ENCODE peak calls at places on chromosomes 16 and 17, in six cellular contexts. One of them, this sample, is unnamed. For H3K36me3 and H3K4me1, the result is how much of the 10 kb centered on the place peaks cover.

GRCh38 chr16:85798283-85798776 is 1.0 kb downstream of the EMC8 start:
- DNase-seq in cardiac muscle cell: no peak
- DNase-seq in adrenal gland: no peak
- DNase-seq in neural progenitor cell: peak
- DNase-seq in lung: no peak
- DNase-seq in aorta: no peak
- DNase-seq in this sample: no peak

GRCh38 chr16:71354156-71354555 is 4.4 kb upstream of the CALB2 start:
- DNase-seq in cardiac muscle cell: no peak
- DNase-seq in adrenal gland: no peak
- DNase-seq in neural progenitor cell: no peak
- DNase-seq in lung: no peak
- DNase-seq in aorta: no peak
- DNase-seq in this sample: no peak

GRCh38 chr16:12344577-12345343 is 368.2 kb downstream of the SNX29 start:
- DNase-seq in cardiac muscle cell: no peak
- DNase-seq in adrenal gland: no peak
- DNase-seq in neural progenitor cell: no peak
- DNase-seq in lung: no peak
- DNase-seq in aorta: no peak
- DNase-seq in this sample: no peak

GRCh38 chr16:83305092-83305491 is 502.7 kb upstream of the HSBP1 start:
- DNase-seq in cardiac muscle cell: no peak
- DNase-seq in adrenal gland: no peak
- DNase-seq in neural progenitor cell: no peak
- DNase-seq in lung: no peak
- DNase-seq in aorta: no peak
- DNase-seq in this sample: no peak

GRCh38 chr17:1232786-1233185 is 37.5 kb upstream of the BHLHA9 start:
- DNase-seq in cardiac muscle cell: no peak
- DNase-seq in adrenal gland: no peak
- DNase-seq in neural progenitor cell: no peak
- DNase-seq in lung: no peak
- DNase-seq in aorta: no peak
- DNase-seq in this sample: no peak

GRCh38 chr16:20901441-20902112 is 1.0 kb downstream of the LYRM1 start:
- DNase-seq in cardiac muscle cell: peak
- DNase-seq in adrenal gland: peak
- DNase-seq in neural progenitor cell: peak
- DNase-seq in lung: peak
- DNase-seq in aorta: peak
- DNase-seq in this sample: no peak

GRCh38 chr17:9002236-9002609 is 19.1 kb upstream of the NTN1 start:
- DNase-seq in cardiac muscle cell: no peak
- DNase-seq in adrenal gland: no peak
- DNase-seq in neural progenitor cell: peak
- DNase-seq in lung: no peak
- DNase-seq in aorta: no peak
- DNase-seq in this sample: no peak

GRCh38 chr17:44878627-44879221 is 20.5 kb downstream of the EFTUD2 start:
- DNase-seq in cardiac muscle cell: peak
- DNase-seq in adrenal gland: peak
- DNase-seq in neural progenitor cell: peak
- DNase-seq in lung: no peak
- DNase-seq in aorta: no peak
- DNase-seq in this sample: peak

GRCh38 chr17:58741121-58741625 is 14.5 kb upstream of the PPM1E start:
- DNase-seq in cardiac muscle cell: no peak
- DNase-seq in adrenal gland: no peak
- DNase-seq in neural progenitor cell: no peak
- DNase-seq in lung: no peak
- DNase-seq in aorta: no peak
- DNase-seq in this sample: no peak

GRCh38 chr16:65754799-65755691 is 611.4 kb upstream of the CDH5 start:
- DNase-seq in cardiac muscle cell: no peak
- DNase-seq in adrenal gland: peak
- DNase-seq in neural progenitor cell: no peak
- DNase-seq in lung: no peak
- DNase-seq in aorta: no peak
- DNase-seq in this sample: no peak

GRCh38 chr17:83145358-83145738 is 65.9 kb downstream of the METRNL start:
- DNase-seq in cardiac muscle cell: no peak
- DNase-seq in adrenal gland: no peak
- DNase-seq in neural progenitor cell: peak
- DNase-seq in lung: peak
- DNase-seq in aorta: no peak
- DNase-seq in this sample: no peak

GRCh38 chr17:43092891-43093290 is 32.3 kb downstream of the BRCA1 start:
- DNase-seq in cardiac muscle cell: no peak
- DNase-seq in adrenal gland: no peak
- DNase-seq in neural progenitor cell: no peak
- DNase-seq in lung: no peak
- DNase-seq in aorta: no peak
- DNase-seq in this sample: no peak

GRCh38 chr16:29983420-29984136 is 9.9 kb downstream of the TAOK2 start:
- DNase-seq in cardiac muscle cell: no peak
- DNase-seq in adrenal gland: no peak
- DNase-seq in neural progenitor cell: no peak
- DNase-seq in lung: no peak
- DNase-seq in aorta: peak
- DNase-seq in this sample: no peak

GRCh38 chr17:80243526-80244433 is 16.9 kb upstream of the RNF213 start:
- DNase-seq in cardiac muscle cell: no peak
- DNase-seq in adrenal gland: no peak
- DNase-seq in neural progenitor cell: no peak
- DNase-seq in lung: no peak
- DNase-seq in aorta: no peak
- DNase-seq in this sample: no peak

DNA sequence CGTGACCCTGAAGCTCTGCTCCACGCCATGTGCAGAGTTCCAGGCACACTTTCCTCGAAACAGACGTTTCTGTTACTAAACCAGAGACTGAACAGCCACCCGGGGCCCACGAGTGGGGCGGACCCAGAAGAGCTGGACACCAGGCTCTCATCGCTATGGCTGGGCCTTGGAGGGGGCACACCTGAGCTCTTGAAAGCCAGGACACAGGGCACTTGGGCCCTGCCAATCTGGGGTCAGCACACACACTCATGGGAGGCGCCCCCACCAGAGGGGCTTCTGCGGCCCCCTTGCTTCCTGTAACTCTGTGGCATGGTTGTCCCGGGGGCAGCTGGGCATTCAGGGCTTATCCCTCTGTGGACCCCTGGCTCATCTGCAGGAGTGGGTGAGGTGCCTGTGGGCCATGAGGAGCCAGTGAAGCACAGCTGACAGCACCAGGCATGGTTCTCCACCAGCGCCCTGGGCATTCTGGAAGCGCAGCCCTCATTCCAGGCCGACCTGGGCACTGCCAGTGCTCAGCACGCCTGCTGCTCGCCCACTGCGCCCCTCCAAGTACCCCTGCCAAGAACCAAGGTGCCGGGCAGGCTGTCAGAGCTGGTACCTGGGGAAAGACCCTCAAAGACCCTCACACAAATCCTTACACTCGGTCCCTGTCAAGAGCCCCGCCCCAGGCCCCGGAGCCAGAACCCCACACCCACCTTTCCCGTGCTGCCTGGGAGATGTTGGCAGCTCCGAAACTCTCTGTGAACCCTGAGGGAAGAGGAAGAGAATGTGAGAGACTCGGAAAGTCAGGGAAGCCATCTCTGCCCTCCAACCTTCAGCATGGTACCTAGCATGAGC is 61.1 kb downstream of the IL21R start:
- DNase-seq in cardiac muscle cell: no peak
- DNase-seq in adrenal gland: no peak
- DNase-seq in neural progenitor cell: no peak
- DNase-seq in lung: no peak
- DNase-seq in aorta: no peak
- DNase-seq in this sample: no peak
- H3K36me3 ChIP-seq in cardiac muscle cell: half or more
- H3K36me3 ChIP-seq in adrenal gland: half or more
- H3K36me3 ChIP-seq in neural progenitor cell: under half
- H3K36me3 ChIP-seq in lung: half or more
- H3K36me3 ChIP-seq in aorta: under half
- H3K36me3 ChIP-seq in this sample: under half

GRCh38 chr17:63291243-63291642 is 154.9 kb downstream of the CYB561 start:
- DNase-seq in cardiac muscle cell: no peak
- DNase-seq in adrenal gland: no peak
- DNase-seq in neural progenitor cell: no peak
- DNase-seq in lung: no peak
- DNase-seq in aorta: no peak
- DNase-seq in this sample: no peak
- H3K4me1 ChIP-seq in cardiac muscle cell: under half
- H3K4me1 ChIP-seq in adrenal gland: under half
- H3K4me1 ChIP-seq in neural progenitor cell: under half
- H3K4me1 ChIP-seq in lung: under half
- H3K4me1 ChIP-seq in aorta: under half
- H3K4me1 ChIP-seq in this sample: under half

DNA sequence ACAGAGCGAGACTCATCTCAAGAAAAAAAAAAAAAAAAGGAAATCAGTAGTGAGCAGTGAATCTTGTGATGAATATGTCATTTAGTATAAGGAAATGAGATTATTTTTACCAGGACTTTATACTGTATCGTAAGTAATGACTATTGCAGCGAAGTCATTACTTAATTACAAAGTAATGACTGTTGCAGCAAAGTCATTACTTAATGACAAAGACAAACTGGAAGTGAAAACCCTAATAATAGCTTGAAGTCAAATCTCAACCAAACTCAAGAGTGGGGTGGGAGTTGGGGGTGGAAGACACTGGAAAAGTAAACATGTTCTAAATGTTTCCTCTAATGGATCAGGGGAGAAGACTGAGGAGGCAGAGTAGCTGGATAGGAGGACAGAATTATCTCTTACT is 76.5 kb downstream of the ARHGAP44 start:
- DNase-seq in cardiac muscle cell: no peak
- DNase-seq in adrenal gland: no peak
- DNase-seq in neural progenitor cell: no peak
- DNase-seq in lung: no peak
- DNase-seq in aorta: no peak
- DNase-seq in this sample: no peak
- H3K4me3 ChIP-seq in cardiac muscle cell: no peak
- H3K4me3 ChIP-seq in adrenal gland: no peak
- H3K4me3 ChIP-seq in neural progenitor cell: no peak
- H3K4me3 ChIP-seq in lung: no peak
- H3K4me3 ChIP-seq in aorta: no peak
- H3K4me3 ChIP-seq in this sample: no peak

GRCh38 chr17:17221329-17221728 is 15.2 kb upstream of the PLD6 start:
- DNase-seq in cardiac muscle cell: no peak
- DNase-seq in adrenal gland: no peak
- DNase-seq in neural progenitor cell: no peak
- DNase-seq in lung: no peak
- DNase-seq in aorta: no peak
- DNase-seq in this sample: no peak
- H3K36me3 ChIP-seq in cardiac muscle cell: under half
- H3K36me3 ChIP-seq in adrenal gland: half or more
- H3K36me3 ChIP-seq in neural progenitor cell: under half
- H3K36me3 ChIP-seq in lung: half or more
- H3K36me3 ChIP-seq in aorta: under half
- H3K36me3 ChIP-seq in this sample: under half

DNA sequence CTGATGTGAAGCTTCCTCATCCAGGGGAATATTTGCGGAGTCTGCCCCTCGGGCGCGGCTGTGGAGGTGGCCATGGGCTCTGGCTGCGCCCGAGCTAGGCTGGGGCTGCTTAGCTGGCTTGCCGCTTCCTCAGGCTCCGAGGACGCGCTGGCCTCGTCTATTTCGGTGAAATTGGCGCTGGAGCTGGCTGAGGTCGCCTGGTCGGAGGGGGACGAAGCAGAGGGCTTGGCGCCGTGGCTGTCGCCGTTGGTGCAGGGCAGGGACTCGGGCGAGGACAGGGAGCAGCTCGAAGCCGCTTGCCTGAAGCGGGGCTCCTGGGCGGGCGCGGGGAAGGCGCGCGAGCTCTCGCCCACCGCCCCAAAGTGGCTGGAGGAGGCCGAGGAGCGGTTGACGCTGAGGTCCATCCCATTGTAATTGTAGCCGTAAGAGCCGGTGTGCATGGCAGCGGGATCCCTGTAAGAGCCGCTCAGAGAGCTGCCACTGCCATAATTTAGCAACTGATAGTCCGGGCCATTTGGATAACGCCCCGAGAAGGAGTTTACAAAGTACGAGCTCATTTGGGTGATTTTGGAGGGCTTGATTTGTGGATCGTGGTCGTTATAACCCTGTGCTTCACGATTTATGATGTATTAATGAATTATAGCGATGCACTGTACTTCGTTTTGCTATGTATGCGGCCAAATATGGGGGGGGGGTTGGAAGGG is at the start of gene HOXB5:
- DNase-seq in cardiac muscle cell: peak
- DNase-seq in adrenal gland: peak
- DNase-seq in neural progenitor cell: no peak
- DNase-seq in lung: no peak
- DNase-seq in aorta: no peak
- DNase-seq in this sample: no peak
- H3K4me1 ChIP-seq in cardiac muscle cell: under half
- H3K4me1 ChIP-seq in adrenal gland: under half
- H3K4me1 ChIP-seq in neural progenitor cell: under half
- H3K4me1 ChIP-seq in lung: under half
- H3K4me1 ChIP-seq in aorta: under half
- H3K4me1 ChIP-seq in this sample: under half

DNA sequence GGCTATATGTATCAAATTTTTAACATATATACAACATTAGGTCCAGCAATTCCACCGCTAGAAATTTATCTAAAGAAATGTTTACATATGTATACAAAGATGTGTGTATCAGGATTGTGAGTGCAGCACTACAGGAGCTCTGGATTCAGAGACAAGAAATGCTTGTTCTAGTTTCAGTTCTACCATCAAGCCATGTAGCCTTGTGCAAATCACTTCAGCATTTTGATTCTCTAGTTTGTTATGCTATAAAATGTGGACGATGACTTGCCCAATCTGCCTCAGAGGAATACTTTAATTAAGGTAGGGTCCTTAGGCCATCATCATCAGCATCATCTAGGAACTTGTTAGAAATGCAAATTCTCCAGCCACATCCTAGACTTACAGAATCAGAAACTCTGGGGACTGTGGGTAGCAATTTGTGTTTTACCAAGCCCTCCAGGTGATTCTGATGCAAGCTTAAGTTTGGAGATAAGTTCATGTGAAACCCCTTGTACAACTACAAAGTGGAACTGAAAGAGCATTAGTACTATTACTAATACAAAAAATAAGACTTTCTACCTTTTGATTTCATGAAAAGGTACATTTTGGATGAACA is 131.2 kb upstream of the CORO6 start:
- DNase-seq in cardiac muscle cell: no peak
- DNase-seq in adrenal gland: no peak
- DNase-seq in neural progenitor cell: no peak
- DNase-seq in lung: no peak
- DNase-seq in aorta: no peak
- DNase-seq in this sample: no peak
- H3K4me3 ChIP-seq in cardiac muscle cell: no peak
- H3K4me3 ChIP-seq in adrenal gland: no peak
- H3K4me3 ChIP-seq in neural progenitor cell: no peak
- H3K4me3 ChIP-seq in lung: no peak
- H3K4me3 ChIP-seq in aorta: no peak
- H3K4me3 ChIP-seq in this sample: no peak